ENCODE peak calls at places on chromosomes 7 and 10, in six cellular contexts. Y is cardiac muscle cell, F is psoas muscle, U is fibroblast of lung, J is heart right ventricle, D is ovary. X is an unnamed sample. For H3K4me1, the result is how much of the 10 kb centered on the place peaks cover.

GRCh38 chr7:33395340-33395739 is 266.0 kb downstream of the BBS9 start:
- DNase-seq in Y (no peak), F (no peak), U (peak), J (no peak), D (no peak), X (no peak)

GRCh38 chr7:13538669-13539068 is 450.8 kb downstream of the ETV1 start:
- DNase-seq in Y (peak), F (no peak), U (no peak), J (no peak), D (no peak), X (no peak)

GRCh38 chr10:15879663-15880062 is 19.4 kb upstream of the MINDY3 start:
- DNase-seq in Y (no peak), F (no peak), U (no peak), J (no peak), D (no peak), X (no peak)

GRCh38 chr7:151925446-151926335 is 30.6 kb upstream of the GALNTL5 start:
- DNase-seq in Y (peak), F (peak), U (no peak), J (peak), D (no peak), X (peak)

GRCh38 chr7:130276796-130277762 is 10.4 kb downstream of the CPA2 start:
- DNase-seq in Y (peak), F (no peak), U (peak), J (no peak), D (no peak), X (no peak)

GRCh38 chr10:27360581-27361172 is 120.1 kb upstream of the ACBD5 start:
- DNase-seq in Y (peak), F (peak), U (peak), J (peak), D (peak), X (peak)

GRCh38 chr10:130899856-130900255 is 411.7 kb downstream of the TCERG1L start:
- DNase-seq in Y (no peak), F (no peak), U (no peak), J (no peak), D (no peak), X (no peak)

GRCh38 chr7:135248546-135248945 is 14.9 kb downstream of the STRA8 start:
- DNase-seq in Y (no peak), F (no peak), U (no peak), J (no peak), D (no peak), X (no peak)

GRCh38 chr10:128774979-128775378 is 648.8 kb upstream of the MKI67 start:
- DNase-seq in Y (no peak), F (no peak), U (no peak), J (no peak), D (no peak), X (no peak)

GRCh38 chr7:149455175-149455950 is 5.5 kb downstream of the ZNF777 start:
- DNase-seq in Y (no peak), F (no peak), U (no peak), J (no peak), D (no peak), X (no peak)

GRCh38 chr10:77687018-77687417 is 49.4 kb upstream of the KCNMA1 start:
- DNase-seq in Y (no peak), F (no peak), U (no peak), J (no peak), D (no peak), X (no peak)

GRCh38 chr7:143126146-143126545 is 5.7 kb upstream of the PIP start:
- DNase-seq in Y (peak), F (no peak), U (no peak), J (no peak), D (no peak), X (no peak)

GRCh38 chr7:1810521-1810920 is 140.4 kb downstream of the ELFN1 start:
- DNase-seq in Y (no peak), F (peak), U (no peak), J (no peak), D (no peak), X (no peak)

GRCh38 chr10:110221721-110222261 is 14.4 kb downstream of the MXI1 start:
- DNase-seq in Y (peak), F (peak), U (peak), J (peak), D (peak), X (peak)

GRCh38 chr7:64515330-64515729 is 47.5 kb downstream of the ZNF680 start:
- DNase-seq in Y (peak), F (no peak), U (no peak), J (no peak), D (no peak), X (no peak)

GRCh38 chr7:135409845-135410545 is 99.9 kb downstream of the CNOT4 start:
- DNase-seq in Y (no peak), F (no peak), U (no peak), J (no peak), D (no peak), X (no peak)

GRCh38 chr7:2521952-2522591 is 2.5 kb downstream of the LFNG start:
- DNase-seq in Y (peak), F (no peak), U (no peak), J (peak), D (no peak), X (peak)

GRCh38 chr10:50850576-50851340 is 34.7 kb downstream of the A1CF start:
- DNase-seq in Y (peak), F (no peak), U (peak), J (no peak), D (no peak), X (no peak)

GRCh38 chr7:151175793-151176311 is 8.4 kb upstream of the GBX1 start:
- DNase-seq in Y (no peak), F (peak), U (no peak), J (no peak), D (no peak), X (no peak)

GRCh38 chr10:73772280-73773151 is 9.3 kb upstream of the CHCHD1 start:
- DNase-seq in Y (peak), F (peak), U (peak), J (peak), D (peak), X (peak)

GRCh38 chr7:148878317-148878716 is 5.8 kb downstream of the EZH2 start:
- DNase-seq in Y (no peak), F (no peak), U (no peak), J (no peak), D (no peak), X (no peak)

GRCh38 chr7:28739826-28740225 is 218.3 kb downstream of the TRIL start:
- DNase-seq in Y (no peak), F (no peak), U (no peak), J (no peak), D (no peak), X (no peak)
- H3K4me3 ChIP-seq in Y (no peak), F (no peak), U (no peak), J (no peak), D (no peak), X (no peak)

GRCh38 chr7:153170287-153170686 is 410.7 kb downstream of the ACTR3B start:
- DNase-seq in Y (no peak), F (no peak), U (no peak), J (no peak), D (no peak), X (no peak)
- H3K27ac ChIP-seq in Y (no peak), F (no peak), U (no peak), J (no peak), D (no peak), X (no peak)

GRCh38 chr10:99976886-99977391 is 32.8 kb downstream of the DNMBP start:
- DNase-seq in Y (peak), F (no peak), U (peak), J (no peak), D (no peak), X (no peak)

GRCh38 chr10:99975106-99975829 is 34.5 kb downstream of the DNMBP start:
- DNase-seq in Y (no peak), F (no peak), U (no peak), J (no peak), D (no peak), X (no peak)

GRCh38 chr10:99979066-99979685 is 30.6 kb downstream of the DNMBP start:
- DNase-seq in Y (no peak), F (no peak), U (no peak), J (no peak), D (no peak), X (no peak)

GRCh38 chr10:99975942-99976809 is 33.6 kb downstream of the DNMBP start:
- DNase-seq in Y (peak), F (no peak), U (peak), J (no peak), D (peak), X (no peak)

DNA sequence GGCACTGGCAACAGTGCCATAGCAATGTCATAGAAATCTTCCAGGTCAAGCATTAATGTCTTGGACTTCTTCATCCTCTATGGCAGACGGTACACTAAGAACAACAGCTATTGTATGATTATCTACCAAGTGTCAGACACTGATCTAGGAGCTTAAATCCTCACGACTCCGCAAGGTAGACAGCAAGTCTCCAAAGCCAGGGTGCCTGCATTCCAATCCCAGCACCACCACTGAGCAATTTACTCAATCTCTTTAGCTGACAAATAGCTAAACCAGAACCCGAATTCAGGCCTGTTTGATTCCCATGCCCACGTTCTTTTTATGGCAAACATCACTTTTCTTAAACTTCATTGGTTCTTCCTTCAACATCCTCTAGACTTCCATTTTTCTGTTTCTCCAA is 31.8 kb downstream of the DNMBP start:
- DNase-seq in Y (peak), F (no peak), U (no peak), J (no peak), D (no peak), X (no peak)
- H3K4me1 ChIP-seq in Y (under half), F (half or more), U (under half), J (under half), D (under half), X (under half)

DNA sequence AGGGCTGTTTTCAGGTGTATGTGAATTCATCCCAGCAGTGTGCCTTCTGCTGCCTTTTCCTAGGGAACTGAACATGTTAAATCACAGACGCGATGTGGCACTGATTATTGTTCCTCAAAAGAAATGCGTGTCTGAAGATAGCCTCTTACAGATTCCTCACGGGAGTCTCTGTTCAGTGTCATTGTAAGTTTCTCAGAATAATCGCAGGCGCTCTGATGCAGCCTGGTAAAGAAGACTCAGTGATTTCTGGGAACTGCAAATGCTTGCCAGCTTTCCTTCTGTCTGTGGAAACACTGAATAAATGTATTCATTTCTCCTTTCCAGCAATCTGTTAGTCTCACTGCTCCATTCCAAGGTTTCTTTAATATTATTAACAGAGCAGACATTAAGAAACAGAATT is 28.0 kb downstream of the MMRN2 start:
- DNase-seq in Y (no peak), F (no peak), U (no peak), J (no peak), D (no peak), X (no peak)
- H3K4me3 ChIP-seq in Y (no peak), F (no peak), U (no peak), J (no peak), D (no peak), X (no peak)